ENCODE peak calls at places on chromosomes 4 and X, in eight cellular contexts. One of them, this sample, is unnamed.

GRCh38 chrX:53714580-53715335 is 28.2 kb upstream of the HUWE1 start:
- DNase-seq in hepatocyte: no peak
- DNase-seq in fibroblast of lung: peak; percentile 37
- DNase-seq in mammary epithelial cell: peak; percentile 69
- DNase-seq in MM.1S: no peak
- DNase-seq in GM23248: peak; percentile 40
- DNase-seq in GM12878: peak; percentile 89
- DNase-seq in HCT116: peak; percentile 4
- DNase-seq in this sample: no peak

GRCh38 chr4:135281230-135281629 is 1079.6 kb upstream of the PABPC4L start:
- DNase-seq in mammary epithelial cell: no peak
- DNase-seq in HCT116: no peak
- DNase-seq in MM.1S: no peak
- DNase-seq in fibroblast of lung: no peak
- DNase-seq in GM12878: no peak
- DNase-seq in hepatocyte: no peak
- DNase-seq in GM23248: no peak
- DNase-seq in this sample: no peak

GRCh38 chr4:122539861-122540465 is 80.9 kb downstream of the IL21 start:
- DNase-seq in HCT116: no peak
- DNase-seq in mammary epithelial cell: peak; percentile 27
- DNase-seq in GM12878: no peak
- DNase-seq in MM.1S: peak; percentile 15
- DNase-seq in hepatocyte: no peak
- DNase-seq in fibroblast of lung: no peak
- DNase-seq in GM23248: peak; percentile 51
- DNase-seq in this sample: no peak

GRCh38 chr4:111945014-111945413 is 200.2 kb upstream of the FAM241A start:
- DNase-seq in fibroblast of lung: no peak
- DNase-seq in MM.1S: no peak
- DNase-seq in hepatocyte: peak; percentile 16
- DNase-seq in GM23248: peak; percentile 50
- DNase-seq in mammary epithelial cell: no peak
- DNase-seq in HCT116: no peak
- DNase-seq in GM12878: no peak
- DNase-seq in this sample: peak; percentile 9

GRCh38 chr4:183404016-183404415 is 40.4 kb upstream of the CDKN2AIP start:
- DNase-seq in HCT116: no peak
- DNase-seq in GM12878: no peak
- DNase-seq in mammary epithelial cell: no peak
- DNase-seq in hepatocyte: no peak
- DNase-seq in MM.1S: no peak
- DNase-seq in fibroblast of lung: no peak
- DNase-seq in GM23248: no peak
- DNase-seq in this sample: no peak

GRCh38 chr4:164648151-164648848 is 105.6 kb upstream of the SMIM31 start:
- DNase-seq in MM.1S: no peak
- DNase-seq in fibroblast of lung: peak; percentile 21
- DNase-seq in mammary epithelial cell: peak; percentile 89
- DNase-seq in GM12878: no peak
- DNase-seq in GM23248: peak; percentile 61
- DNase-seq in HCT116: peak; percentile 2
- DNase-seq in hepatocyte: no peak
- DNase-seq in this sample: no peak

GRCh38 chrX:130100180-130100579 is 10.1 kb downstream of the ELF4 start:
- DNase-seq in fibroblast of lung: peak; percentile 63
- DNase-seq in mammary epithelial cell: no peak
- DNase-seq in HCT116: no peak
- DNase-seq in hepatocyte: no peak
- DNase-seq in GM23248: peak; percentile 85
- DNase-seq in GM12878: no peak
- DNase-seq in MM.1S: no peak
- DNase-seq in this sample: no peak

GRCh38 chrX:150198776-150199175 is 164.3 kb upstream of the MAMLD1 start:
- DNase-seq in MM.1S: no peak
- DNase-seq in HCT116: no peak
- DNase-seq in GM12878: no peak
- DNase-seq in GM23248: peak; percentile 56
- DNase-seq in fibroblast of lung: no peak
- DNase-seq in mammary epithelial cell: peak; percentile 47
- DNase-seq in hepatocyte: no peak
- DNase-seq in this sample: no peak

DNA sequence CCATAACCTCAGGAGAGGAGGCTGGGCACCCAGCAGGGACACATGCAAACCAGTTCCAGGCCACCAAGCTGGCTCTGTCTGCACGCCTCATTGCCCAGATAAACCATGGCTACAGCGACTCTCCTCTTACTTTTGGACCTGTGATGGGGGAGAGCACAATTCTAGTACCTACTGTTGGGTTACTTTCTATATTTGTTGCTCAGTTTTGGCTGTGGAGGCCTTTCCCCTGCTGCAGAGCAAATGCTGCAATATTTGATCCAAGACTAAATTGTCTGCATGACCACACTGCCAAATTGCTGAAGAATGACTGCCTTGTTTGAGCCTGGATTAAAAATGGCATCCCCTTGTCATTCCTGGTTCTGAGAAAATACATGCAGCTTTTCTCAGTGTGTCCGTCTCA is 253.5 kb downstream of the ARHGAP10 start:
- DNase-seq in GM12878: no peak
- DNase-seq in hepatocyte: no peak
- DNase-seq in fibroblast of lung: no peak
- DNase-seq in MM.1S: no peak
- DNase-seq in mammary epithelial cell: no peak
- DNase-seq in GM23248: no peak
- DNase-seq in HCT116: no peak
- DNase-seq in this sample: no peak
- H3K27ac ChIP-seq in GM12878: no peak overlapping the region
- H3K27ac ChIP-seq in hepatocyte: no peak overlapping the region
- H3K27ac ChIP-seq in fibroblast of lung: no peak overlapping the region
- H3K27ac ChIP-seq in MM.1S: no peak overlapping the region
- H3K27ac ChIP-seq in mammary epithelial cell: no peak overlapping the region
- H3K27ac ChIP-seq in GM23248: no peak overlapping the region
- H3K27ac ChIP-seq in HCT116: no peak overlapping the region
- H3K27ac ChIP-seq in this sample: no peak overlapping the region

DNA sequence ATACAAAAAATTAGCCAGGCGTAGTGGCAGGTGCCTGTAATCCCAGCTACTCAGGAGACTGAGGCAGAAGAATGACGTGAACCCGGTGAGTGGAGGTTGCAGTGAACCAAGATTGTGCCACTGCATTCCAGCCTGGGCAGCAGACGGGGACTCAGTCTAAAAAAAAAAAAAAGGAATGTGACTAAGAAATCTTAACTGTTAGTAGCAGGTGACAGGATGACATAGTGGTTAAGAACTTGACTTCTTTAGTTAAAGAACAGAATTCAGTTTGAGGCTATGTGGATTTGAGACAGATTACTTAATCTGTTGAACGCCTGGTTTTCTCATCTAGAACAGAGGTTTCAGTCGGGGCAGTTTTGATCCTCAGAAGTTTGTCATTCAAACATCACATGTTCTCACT is 3.2 kb downstream of the TRMT44 start:
- DNase-seq in GM23248: no peak
- DNase-seq in hepatocyte: no peak
- DNase-seq in mammary epithelial cell: no peak
- DNase-seq in GM12878: no peak
- DNase-seq in HCT116: no peak
- DNase-seq in MM.1S: no peak
- DNase-seq in fibroblast of lung: no peak
- DNase-seq in this sample: no peak
- TF ChIP-seq EZH2 in GM23248: no peak
- TF ChIP-seq EZH2 in hepatocyte: no peak
- TF ChIP-seq EZH2 in mammary epithelial cell: no peak
- TF ChIP-seq EZH2 in GM12878: no peak
- TF ChIP-seq EZH2 in HCT116: no peak
- TF ChIP-seq EZH2 in MM.1S: no peak
- TF ChIP-seq EZH2 in fibroblast of lung: no peak
- TF ChIP-seq EZH2 in this sample: no peak

GRCh38 chr4:147233-147632 is 22.9 kb downstream of the ZNF718 start:
- DNase-seq in HCT116: no peak
- DNase-seq in MM.1S: no peak
- DNase-seq in GM23248: no peak
- DNase-seq in mammary epithelial cell: no peak
- DNase-seq in fibroblast of lung: no peak
- DNase-seq in GM12878: no peak
- DNase-seq in hepatocyte: no peak
- DNase-seq in this sample: no peak
- H3K9me3 ChIP-seq in HCT116: peaks cover 4% of the 10 kb centered on the region
- H3K9me3 ChIP-seq in MM.1S: peaks cover 3% of the 10 kb centered on the region
- H3K9me3 ChIP-seq in GM23248: peaks cover 21% of the 10 kb centered on the region
- H3K9me3 ChIP-seq in mammary epithelial cell: peaks cover 35% of the 10 kb centered on the region
- H3K9me3 ChIP-seq in fibroblast of lung: no peaks in the 10 kb centered on the region
- H3K9me3 ChIP-seq in GM12878: peaks cover 32% of the 10 kb centered on the region
- H3K9me3 ChIP-seq in hepatocyte: peaks cover 68% of the 10 kb centered on the region
- H3K9me3 ChIP-seq in this sample: peaks cover 63% of the 10 kb centered on the region

DNA sequence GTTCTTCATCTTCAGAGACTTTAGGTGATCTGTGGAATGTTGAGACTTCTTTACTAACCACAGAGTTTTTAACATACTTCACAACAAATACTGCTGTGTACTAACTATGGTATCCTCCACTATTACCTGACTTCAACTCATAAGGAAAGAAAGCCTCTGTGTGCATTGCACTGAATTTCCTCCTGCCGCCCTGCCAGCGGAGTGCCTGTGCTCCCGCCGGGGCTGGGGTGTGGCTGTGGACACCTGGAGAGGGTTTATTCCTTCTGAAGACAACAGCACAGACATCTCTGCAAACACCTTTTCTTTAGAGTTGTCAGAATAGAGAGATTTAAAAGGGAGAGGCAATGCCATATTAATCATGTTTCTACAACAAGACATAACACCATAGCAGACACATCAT is 63.3 kb downstream of the FAT1 start:
- DNase-seq in fibroblast of lung: no peak
- DNase-seq in GM12878: no peak
- DNase-seq in MM.1S: no peak
- DNase-seq in hepatocyte: no peak
- DNase-seq in HCT116: no peak
- DNase-seq in GM23248: no peak
- DNase-seq in mammary epithelial cell: no peak
- DNase-seq in this sample: no peak
- H3K27ac ChIP-seq in fibroblast of lung: no peak overlapping the region
- H3K27ac ChIP-seq in GM12878: no peak overlapping the region
- H3K27ac ChIP-seq in MM.1S: no peak overlapping the region
- H3K27ac ChIP-seq in hepatocyte: no peak overlapping the region
- H3K27ac ChIP-seq in HCT116: no peak overlapping the region
- H3K27ac ChIP-seq in GM23248: no peak overlapping the region
- H3K27ac ChIP-seq in mammary epithelial cell: no peak overlapping the region
- H3K27ac ChIP-seq in this sample: no peak overlapping the region